ENCODE peak calls at places on chromosomes 11 and 22, in five cellular contexts. Q, J, O, S and A are unnamed samples.

GRCh38 chr22:25745341-25746011 is 3.5 kb downstream of the MYO18B start:
- DNase-seq in Q (no peak), O (no peak), S (peak), J (no peak), A (no peak)

GRCh38 chr11:61057615-61058014 is 44.7 kb upstream of the CD5 start:
- DNase-seq in Q (no peak), O (no peak), S (no peak), J (no peak), A (no peak)

GRCh38 chr22:38346506-38346905 is 29.3 kb upstream of the CSNK1E start:
- DNase-seq in Q (no peak), S (no peak), J (no peak), O (no peak), A (no peak)

GRCh38 chr22:20531404-20532181 is 24.2 kb downstream of the MED15 start:
- DNase-seq in S (no peak), J (no peak), Q (peak), O (peak), A (no peak)

GRCh38 chr11:73671701-73672100 is 25.3 kb downstream of the PLEKHB1 start:
- DNase-seq in O (no peak), J (no peak), S (no peak), Q (no peak), A (no peak)

GRCh38 chr11:90250970-90251369 is 28.1 kb upstream of the CHORDC1 start:
- DNase-seq in Q (no peak), S (no peak), J (no peak), O (no peak), A (no peak)

GRCh38 chr11:133082851-133083488 is 449.3 kb downstream of the OPCML start:
- DNase-seq in J (peak), O (peak), S (no peak), Q (peak), A (peak)

GRCh38 chr11:7905961-7906429 is 25.1 kb downstream of the OR10A6 start:
- DNase-seq in O (no peak), S (no peak), Q (no peak), J (no peak), A (no peak)

GRCh38 chr11:119284344-119285157 is 32.4 kb downstream of the MCAM start:
- DNase-seq in S (no peak), Q (peak), O (no peak), J (no peak), A (no peak)

GRCh38 chr11:65612691-65613090 is 1.3 kb downstream of the MAP3K11 start:
- DNase-seq in O (no peak), S (no peak), Q (no peak), J (no peak), A (no peak)

GRCh38 chr11:113884361-113884836 is 9.0 kb upstream of the USP28 start:
- DNase-seq in Q (no peak), J (no peak), O (no peak), S (no peak), A (no peak)

GRCh38 chr11:121459413-121460041 is 6.8 kb upstream of the SORL1-AS1 start:
- DNase-seq in J (no peak), O (no peak), Q (no peak), S (no peak), A (no peak)

GRCh38 chr11:134784525-134784924 is 372.5 kb upstream of the B3GAT1 start:
- DNase-seq in S (no peak), Q (no peak), J (no peak), O (no peak), A (no peak)

GRCh38 chr11:119691020-119691666 is 37.9 kb downstream of the NECTIN1 start:
- DNase-seq in O (no peak), S (no peak), J (peak), Q (no peak), A (no peak)

GRCh38 chr11:3841426-3842304 is 906 bp upstream of the RHOG start:
- DNase-seq in J (peak), Q (peak), O (peak), S (peak), A (peak)

GRCh38 chr22:37316875-37317371 is 34.6 kb downstream of the CYTH4 start:
- DNase-seq in S (peak), J (peak), Q (peak), O (peak), A (peak)

GRCh38 chr11:6249822-6250555 is 9.6 kb upstream of the CCKBR start:
- DNase-seq in S (peak), J (no peak), Q (no peak), O (peak), A (no peak)

GRCh38 chr11:94473177-94473799 is 20.4 kb downstream of the MRE11 start:
- DNase-seq in J (peak), O (no peak), Q (no peak), S (no peak), A (no peak)

GRCh38 chr11:16876840-16877239 is 137.4 kb downstream of the PLEKHA7 start:
- DNase-seq in O (no peak), S (no peak), J (no peak), Q (no peak), A (no peak)

GRCh38 chr11:125873881-125874555 is 13.4 kb upstream of the HYLS1 start:
- DNase-seq in J (no peak), Q (no peak), S (no peak), O (no peak), A (no peak)

GRCh38 chr22:30432096-30432495 is 6.5 kb downstream of the MTFP1 start:
- DNase-seq in J (no peak), O (no peak), S (no peak), Q (no peak), A (no peak)

GRCh38 chr11:36073411-36074203 is 129.7 kb downstream of the LDLRAD3 start:
- DNase-seq in O (peak), J (no peak), S (no peak), Q (peak), A (no peak)

GRCh38 chr11:17596310-17596669 is 49.2 kb downstream of the OTOG start:
- DNase-seq in S (no peak), J (no peak), Q (no peak), O (no peak), A (no peak)

GRCh38 chr11:30481385-30481784 is 104.8 kb downstream of the MPPED2 start:
- DNase-seq in O (no peak), J (no peak), S (no peak), Q (no peak), A (no peak)

GRCh38 chr22:32020117-32020516 is 22.9 kb upstream of the SLC5A1 start:
- DNase-seq in O (no peak), J (no peak), Q (no peak), S (peak), A (no peak)

GRCh38 chr22:39405346-39406085 is 5.9 kb downstream of the TAB1 start:
- DNase-seq in Q (peak), J (no peak), S (no peak), O (peak), A (no peak)

GRCh38 chr22:28034760-28035401 is 115.8 kb upstream of the PITPNB start:
- DNase-seq in J (no peak), Q (peak), O (peak), S (peak), A (peak)

GRCh38 chr11:119750056-119750455 is 21.1 kb upstream of the NECTIN1 start:
- DNase-seq in O (no peak), Q (no peak), J (no peak), S (no peak), A (no peak)

GRCh38 chr11:65363770-65364169 is 9.2 kb downstream of the TIGD3 start:
- DNase-seq in O (no peak), Q (no peak), J (no peak), S (no peak), A (no peak)

GRCh38 chr11:12756867-12757266 is 82.6 kb downstream of the TEAD1 start:
- DNase-seq in S (no peak), Q (no peak), O (no peak), J (no peak), A (no peak)

GRCh38 chr22:20243545-20244249 is 24.4 kb downstream of the RTN4R start:
- DNase-seq in O (no peak), Q (peak), S (peak), J (peak), A (peak)

GRCh38 chr11:5592615-5593014 is 3.8 kb upstream of the TRIM6 start:
- DNase-seq in Q (no peak), O (no peak), S (no peak), J (no peak), A (no peak)

GRCh38 chr11:83257638-83258229 is 28.4 kb downstream of the CCDC90B start:
- DNase-seq in S (peak), O (no peak), Q (no peak), J (no peak), A (no peak)